ENCODE peak calls at places on chromosomes 1 and 21, in six cellular contexts. B, C, O, P, F and U are unnamed samples.

GRCh38 chr1:107689157-107689556 is 275.8 kb downstream of the VAV3 start:
- DNase-seq in B (no peak), C (peak), O (no peak), P (no peak), F (no peak), U (no peak)

GRCh38 chr1:8252266-8252951 is 65.5 kb upstream of the SLC45A1 start:
- DNase-seq in B (no peak), C (no peak), O (no peak), P (no peak), F (no peak), U (no peak)

GRCh38 chr1:178052650-178053461 is 41.0 kb upstream of the RASAL2 start:
- DNase-seq in B (no peak), C (peak), O (no peak), P (no peak), F (no peak), U (peak)

GRCh38 chr1:54986025-54986424 is 5.6 kb downstream of the TMEM61 start:
- DNase-seq in B (no peak), C (no peak), O (no peak), P (no peak), F (peak), U (no peak)

GRCh38 chr1:87115317-87115885 is 201.0 kb downstream of the HS2ST1 start:
- DNase-seq in B (peak), C (no peak), O (no peak), P (no peak), F (no peak), U (peak)

GRCh38 chr1:229122606-229123005 is 148.3 kb upstream of the RAB4A start:
- DNase-seq in B (no peak), C (no peak), O (no peak), P (no peak), F (no peak), U (no peak)

GRCh38 chr1:178408869-178409268 is 87.9 kb downstream of the CLEC20A start:
- DNase-seq in B (no peak), C (no peak), O (no peak), P (no peak), F (no peak), U (no peak)

GRCh38 chr1:204573563-204573925 is 57.3 kb downstream of the MDM4 start:
- DNase-seq in B (peak), C (peak), O (no peak), P (no peak), F (no peak), U (no peak)

GRCh38 chr1:224852901-224853568 is 76.4 kb upstream of the DNAH14 start:
- DNase-seq in B (peak), C (peak), O (no peak), P (no peak), F (no peak), U (peak)

GRCh38 chr1:39501666-39502065 is 10.2 kb downstream of the BMP8A start:
- DNase-seq in B (no peak), C (no peak), O (no peak), P (no peak), F (peak), U (no peak)

GRCh38 chr1:7223334-7224080 is 438.3 kb downstream of the CAMTA1 start:
- DNase-seq in B (peak), C (peak), O (no peak), P (no peak), F (no peak), U (peak)

GRCh38 chr1:50829010-50829958 is 130.8 kb downstream of the FAF1 start:
- DNase-seq in B (no peak), C (no peak), O (no peak), P (no peak), F (no peak), U (peak)

GRCh38 chr1:179558078-179558477 is 17.7 kb downstream of the NPHS2 start:
- DNase-seq in B (no peak), C (no peak), O (no peak), P (no peak), F (no peak), U (no peak)

GRCh38 chr1:227793948-227794812 is 21.3 kb upstream of the PRSS38 start:
- DNase-seq in B (peak), C (no peak), O (no peak), P (peak), F (no peak), U (peak)

GRCh38 chr1:1212780-1213152 is 1.2 kb downstream of the TNFRSF4 start:
- DNase-seq in B (no peak), C (no peak), O (no peak), P (peak), F (peak), U (no peak)

GRCh38 chr21:41864311-41865001 is 14.7 kb downstream of the PRDM15 start:
- DNase-seq in B (no peak), C (no peak), O (no peak), P (no peak), F (peak), U (no peak)

GRCh38 chr1:8671313-8671917 is 146.0 kb downstream of the RERE start:
- DNase-seq in B (peak), C (peak), O (no peak), P (no peak), F (no peak), U (peak)

GRCh38 chr1:63975447-63975846 is 201.6 kb downstream of the ROR1 start:
- DNase-seq in B (no peak), C (no peak), O (no peak), P (no peak), F (no peak), U (no peak)

GRCh38 chr1:89953072-89953626 is 41.8 kb upstream of the ZNF326 start:
- DNase-seq in B (peak), C (peak), O (peak), P (peak), F (no peak), U (peak)

GRCh38 chr1:79043506-79043905 is 37.0 kb upstream of the ADGRL4 start:
- DNase-seq in B (no peak), C (no peak), O (no peak), P (no peak), F (no peak), U (peak)

GRCh38 chr1:12031039-12031980 is 12.0 kb downstream of the MIIP start:
- DNase-seq in B (peak), C (peak), O (no peak), P (peak), F (no peak), U (no peak)

GRCh38 chr1:201721131-201722049 is 107.6 kb upstream of the IPO9 start:
- DNase-seq in B (peak), C (no peak), O (no peak), P (no peak), F (peak), U (no peak)

DNA sequence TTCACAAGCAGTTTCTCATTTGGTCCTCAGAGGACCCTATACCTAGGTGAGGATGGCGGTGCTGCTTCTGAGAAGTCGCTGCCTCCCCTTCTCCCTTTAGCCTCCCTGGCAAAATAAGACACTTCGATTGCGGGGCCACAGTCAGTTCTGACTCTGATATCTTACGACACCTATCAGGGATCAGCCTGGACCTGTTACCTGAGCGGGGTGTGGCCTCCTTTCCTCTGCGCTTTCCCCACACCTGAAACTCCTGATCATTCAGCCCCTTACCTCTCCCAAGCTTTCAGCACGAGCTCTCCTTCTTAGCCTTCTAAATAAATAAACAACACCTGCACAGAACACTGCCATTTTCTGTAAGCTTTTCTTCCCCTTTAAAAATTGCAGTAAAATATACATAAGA is 24.6 kb upstream of the GPR137B start:
- DNase-seq in B (no peak), C (no peak), O (no peak), P (no peak), F (no peak), U (no peak)
- TF ChIP-seq CTCF in B (no peak), C (no peak), O (no peak), P (no peak), F (no peak), U (no peak)

DNA sequence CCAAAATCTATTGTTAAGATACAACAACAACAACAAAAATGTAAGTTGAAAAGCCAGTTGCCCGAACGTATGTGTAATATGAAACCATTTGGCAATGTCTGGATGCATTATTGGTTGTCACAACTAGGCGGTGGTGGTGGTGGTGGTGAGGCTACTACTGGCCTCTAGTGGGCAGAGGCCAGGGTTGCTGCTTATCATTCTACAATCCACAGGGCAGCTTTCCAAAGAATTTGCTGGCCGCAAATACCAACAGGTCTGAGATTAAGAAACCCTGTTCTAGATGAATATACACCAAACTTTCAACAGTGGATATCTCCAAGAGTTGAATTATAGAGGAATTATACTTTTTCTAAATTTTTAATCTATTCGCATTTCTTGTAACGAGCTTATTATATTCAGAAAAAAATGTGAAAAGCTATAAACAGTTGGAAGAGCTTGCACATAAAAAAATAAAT is 26.8 kb upstream of the ZNF697 start:
- DNase-seq in B (peak), C (no peak), O (peak), P (peak), F (no peak), U (peak)
- H3K4me3 ChIP-seq in B (no peak), C (peak), O (peak), P (peak), F (peak), U (no peak)

GRCh38 chr1:157133431-157133830 is 4.8 kb downstream of the ETV3 start:
- DNase-seq in B (no peak), C (no peak), O (no peak), P (no peak), F (no peak), U (no peak)
- TF ChIP-seq CTCF in B (no peak), C (no peak), O (no peak), P (no peak), F (no peak), U (no peak)

GRCh38 chr1:62198069-62198780 is 3.6 kb downstream of the L1TD1 start:
- DNase-seq in B (no peak), C (no peak), O (no peak), P (no peak), F (no peak), U (no peak)
- H3K4me3 ChIP-seq in B (no peak), C (no peak), O (no peak), P (no peak), F (no peak), U (no peak)

GRCh38 chr1:152878042-152878441 is at the start of gene SMCP:
- DNase-seq in B (no peak), C (peak), O (no peak), P (no peak), F (no peak), U (no peak)
- TF ChIP-seq CTCF in B (peak), C (no peak), O (no peak), P (no peak), F (no peak), U (no peak)

DNA sequence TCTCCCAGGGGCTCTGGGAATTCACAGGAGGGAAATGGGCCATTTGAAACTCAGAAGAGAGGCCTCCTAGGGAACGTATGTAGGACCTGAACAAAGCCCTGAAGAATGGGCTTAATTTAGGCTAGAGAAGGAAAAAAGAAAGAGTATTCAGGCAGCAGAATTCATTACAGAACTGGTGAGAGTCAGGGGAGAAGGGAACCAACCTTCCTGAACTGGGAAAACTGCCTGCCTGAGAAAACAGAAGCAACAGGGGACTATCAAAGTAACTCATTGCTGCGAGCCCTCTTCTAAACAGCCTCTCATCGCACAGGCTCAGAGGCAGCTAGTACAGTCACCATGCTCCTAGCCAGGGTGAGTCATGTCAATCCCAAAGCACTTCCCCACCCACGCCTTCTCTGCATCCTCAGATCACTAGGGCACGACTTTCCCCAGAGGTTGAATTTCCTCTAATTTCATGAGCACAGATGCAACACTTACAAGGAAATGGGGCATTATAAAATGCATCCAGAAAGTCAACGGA is 98.1 kb downstream of the ADSS2 start:
- DNase-seq in B (peak), C (peak), O (peak), P (peak), F (no peak), U (peak)
- H3K4me3 ChIP-seq in B (no peak), C (no peak), O (no peak), P (no peak), F (no peak), U (no peak)

DNA sequence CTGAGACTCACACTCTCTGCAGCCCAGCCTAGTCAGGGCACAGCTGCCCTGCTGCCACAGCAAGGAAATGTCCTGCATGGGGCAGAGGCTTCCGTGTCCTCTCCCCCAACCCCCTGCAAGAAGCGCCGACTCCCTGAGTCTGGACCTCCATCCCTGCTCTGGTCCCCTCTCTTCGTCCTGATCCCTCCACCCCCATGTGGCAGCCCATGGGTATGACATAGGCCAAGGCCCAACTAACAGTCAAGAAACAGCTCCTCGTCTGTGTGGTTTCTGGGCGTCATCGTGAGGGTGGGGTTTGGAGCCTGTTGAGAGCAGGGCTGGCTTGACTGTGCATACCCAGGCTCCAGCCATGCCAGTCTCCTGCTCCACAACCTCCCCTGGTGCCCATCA is 19.5 kb downstream of the FAAH start:
- DNase-seq in B (peak), C (no peak), O (no peak), P (peak), F (no peak), U (no peak)
- TF ChIP-seq CTCF in B (peak), C (no peak), O (no peak), P (no peak), F (no peak), U (peak)

DNA sequence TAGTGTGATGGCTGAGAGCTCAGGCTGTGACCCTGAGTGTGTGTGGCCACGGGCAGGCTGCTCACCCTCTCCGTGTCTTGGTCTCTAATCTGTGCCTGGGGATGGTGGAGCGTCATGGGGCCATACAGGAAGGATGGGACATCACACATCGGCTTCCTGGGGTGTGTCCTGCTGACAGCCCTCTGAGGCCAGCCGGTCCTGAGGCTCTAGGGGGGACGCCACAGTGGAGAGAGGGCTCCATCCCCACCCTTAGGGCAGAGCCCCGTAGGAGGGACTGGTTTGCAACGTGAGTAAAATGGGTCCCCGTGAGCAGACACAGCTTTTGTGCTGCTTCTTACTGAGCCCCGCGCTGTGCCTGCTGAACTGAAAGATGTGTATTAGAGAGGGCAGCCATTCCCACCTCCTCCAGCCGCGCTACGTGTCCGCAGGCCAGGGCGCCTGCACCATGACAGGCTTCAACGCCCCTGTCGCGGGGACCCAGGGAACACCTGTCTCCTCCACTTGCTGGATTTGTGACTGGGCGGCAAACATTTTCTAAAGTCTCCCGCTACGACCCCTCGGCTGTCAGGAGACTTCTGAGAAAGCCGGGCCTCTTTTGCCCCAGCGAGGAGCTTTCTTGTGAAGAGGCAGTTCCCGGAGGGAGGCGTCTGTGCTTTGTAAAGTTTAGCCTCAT is 8.1 kb downstream of the COL18A1 start:
- DNase-seq in B (no peak), C (no peak), O (peak), P (peak), F (peak), U (no peak)
- H3K4me3 ChIP-seq in B (no peak), C (no peak), O (no peak), P (no peak), F (no peak), U (no peak)

GRCh38 chr1:171740987-171741871 is 636 bp downstream of the VAMP4 start:
- DNase-seq in B (peak), C (peak), O (no peak), P (peak), F (no peak), U (no peak)
- TF ChIP-seq CTCF in B (peak), C (no peak), O (peak), P (no peak), F (no peak), U (no peak)

GRCh38 chr1:185311589-185312225 is 5.3 kb downstream of the IVNS1ABP start:
- DNase-seq in B (no peak), C (no peak), O (no peak), P (no peak), F (no peak), U (no peak)
- H3K4me3 ChIP-seq in B (no peak), C (no peak), O (no peak), P (no peak), F (no peak), U (no peak)